ENCODE peak calls at places on chromosomes 3 and 15, in seven cellular contexts. F is sigmoid colon, H is GM23338, W is A673, M is psoas muscle, S is pancreas, O is hepatocyte. I is an unnamed sample.

GRCh38 chr15:58396181-58396580 is 35.6 kb upstream of the LIPC start:
- DNase-seq in W (peak; percentile 30), O (peak; percentile 71), M (no peak), S (no peak), H (no peak), F (no peak), I (no peak)

GRCh38 chr3:127182848-127183714 is 9.8 kb upstream of the PRR23E start:
- DNase-seq in M (no peak), H (peak; percentile 18), S (no peak), O (no peak), W (no peak), F (peak; percentile 40), I (no peak)

GRCh38 chr3:9141903-9142302 is 107.5 kb downstream of the SRGAP3 start:
- DNase-seq in F (no peak), W (no peak), S (no peak), H (no peak), M (no peak), O (no peak), I (no peak)

GRCh38 chr15:47577476-47577875 is 139.8 kb upstream of the SEMA6D start:
- DNase-seq in O (no peak), F (no peak), H (no peak), W (no peak), S (no peak), M (no peak), I (no peak)

GRCh38 chr3:94036909-94037507 is 8.6 kb upstream of the STX19 start:
- DNase-seq in O (peak; percentile 7), M (no peak), S (no peak), W (peak; percentile 70), F (no peak), H (peak; percentile 73), I (peak; percentile 29)

GRCh38 chr3:69305011-69305410 is 80.9 kb downstream of the FRMD4B start:
- DNase-seq in S (no peak), F (no peak), M (no peak), W (no peak), H (no peak), O (peak; percentile 28), I (no peak)

GRCh38 chr15:25766421-25766820 is 96.7 kb downstream of the ATP10A start:
- DNase-seq in H (no peak), M (no peak), W (no peak), F (no peak), O (no peak), S (no peak), I (no peak)

GRCh38 chr15:58951388-58952060 is 18.0 kb upstream of the SLTM start:
- DNase-seq in O (peak; percentile 15), W (peak; percentile 39), M (no peak), F (no peak), H (no peak), S (no peak), I (no peak)

GRCh38 chr3:53817809-53818208 is 28.4 kb downstream of the CHDH start:
- DNase-seq in F (peak; percentile 40), H (no peak), W (no peak), S (no peak), M (no peak), O (no peak), I (no peak)

GRCh38 chr15:45980376-45980775 is 345.5 kb downstream of the SQOR start:
- DNase-seq in W (no peak), F (no peak), M (no peak), H (no peak), O (no peak), S (no peak), I (no peak)

GRCh38 chr3:45486136-45486535 is 97.8 kb downstream of the LARS2 start:
- DNase-seq in H (no peak), M (no peak), F (no peak), W (peak; percentile 35), S (no peak), O (no peak), I (no peak)

DNA sequence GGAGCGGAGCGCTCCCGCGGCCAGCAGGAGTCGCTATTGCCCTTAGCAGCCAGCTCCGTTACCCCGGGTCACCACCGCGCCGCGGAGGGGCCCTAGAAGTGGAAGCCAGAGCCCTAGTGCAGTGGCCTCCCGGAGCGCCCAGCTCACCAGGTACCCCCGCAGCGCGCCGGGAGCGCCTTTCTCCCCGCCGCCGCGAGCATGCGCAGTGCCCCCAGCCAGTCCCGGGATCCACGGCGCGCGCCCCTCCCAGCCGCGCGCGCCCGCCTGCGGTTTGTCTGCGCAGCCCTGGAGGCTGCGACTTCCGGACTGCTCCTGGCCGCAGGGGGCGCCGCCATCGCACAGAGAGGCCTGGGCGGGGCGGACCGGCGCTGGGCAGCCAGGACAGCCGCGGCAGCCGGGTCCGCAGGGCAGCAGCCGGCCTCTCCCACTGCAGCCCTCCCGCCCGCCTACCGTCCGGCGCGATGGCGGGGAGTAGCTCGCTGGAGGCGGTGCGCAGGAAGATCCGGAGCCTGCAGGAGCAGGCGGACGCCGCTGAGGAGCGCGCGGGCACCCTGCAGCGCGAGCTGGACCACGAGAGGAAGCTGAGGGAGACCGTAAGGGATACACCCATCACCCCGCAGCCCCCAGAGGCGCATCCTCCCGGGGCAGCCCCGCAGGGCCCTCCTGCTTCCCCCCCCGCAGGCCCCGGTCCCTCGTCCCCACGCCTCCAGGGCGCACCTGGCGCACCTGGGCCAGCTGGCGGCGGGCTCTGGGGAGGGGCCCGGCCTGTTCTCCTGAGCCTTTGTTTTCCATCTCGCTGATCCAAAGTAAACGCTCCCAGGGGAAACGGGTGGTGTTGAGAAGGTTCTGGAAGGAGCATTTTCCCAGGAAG is 5.8 kb downstream of the TPM1 start:
- DNase-seq in O (peak; percentile 98), M (peak; percentile 97), S (peak; percentile 94), H (peak; percentile 96), F (peak; percentile 96), W (peak; percentile 88), I (peak; percentile 80)
- H3K4me1 ChIP-seq in O (peaks cover 45% of the 10 kb centered on the region), M (peaks cover 68% of the 10 kb centered on the region), S (peaks cover 42% of the 10 kb centered on the region), H (peaks cover 53% of the 10 kb centered on the region), F (peaks cover 58% of the 10 kb centered on the region), W (peaks cover 27% of the 10 kb centered on the region), I (peaks cover 26% of the 10 kb centered on the region)

GRCh38 chr3:122929188-122929465 is 98.4 kb downstream of the SEMA5B start:
- DNase-seq in H (no peak), F (peak; percentile 24), W (no peak), M (no peak), S (no peak), O (no peak), I (no peak)
- H3K4me1 ChIP-seq in H (no peaks in the 10 kb centered on the region), F (no peaks in the 10 kb centered on the region), W (no peaks in the 10 kb centered on the region), M (no peaks in the 10 kb centered on the region), S (no peaks in the 10 kb centered on the region), O (peaks cover 6% of the 10 kb centered on the region), I (no peaks in the 10 kb centered on the region)

DNA sequence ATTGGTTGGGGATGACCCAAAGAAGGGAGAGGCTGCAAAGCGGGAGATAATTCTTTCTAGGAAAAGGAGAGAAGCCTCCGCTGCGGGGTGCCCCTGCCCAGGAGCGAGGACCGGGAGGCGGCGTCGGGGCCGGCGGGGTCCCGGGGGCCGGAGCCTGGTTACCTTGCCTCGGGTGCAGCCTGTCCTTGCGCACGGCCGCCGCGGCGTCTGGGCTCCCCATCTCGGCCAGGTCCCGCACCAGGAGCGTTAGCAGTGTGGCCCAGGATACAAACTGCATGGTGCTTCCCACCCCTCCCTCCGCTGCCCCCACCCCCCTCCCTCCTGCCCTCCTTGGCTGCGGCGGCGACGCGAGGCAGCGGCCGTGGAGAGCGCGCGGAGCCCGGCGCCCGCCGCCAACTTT is 419 bp downstream of the ADAMTS9 start:
- DNase-seq in S (no peak), M (peak; percentile 72), H (no peak), W (no peak), F (no peak), O (no peak), I (no peak)
- H3K4me1 ChIP-seq in S (no peaks in the 10 kb centered on the region), M (peaks cover 11% of the 10 kb centered on the region), H (peaks cover 56% of the 10 kb centered on the region), W (peaks cover 15% of the 10 kb centered on the region), F (peaks cover 44% of the 10 kb centered on the region), O (no peaks in the 10 kb centered on the region), I (no peaks in the 10 kb centered on the region)

DNA sequence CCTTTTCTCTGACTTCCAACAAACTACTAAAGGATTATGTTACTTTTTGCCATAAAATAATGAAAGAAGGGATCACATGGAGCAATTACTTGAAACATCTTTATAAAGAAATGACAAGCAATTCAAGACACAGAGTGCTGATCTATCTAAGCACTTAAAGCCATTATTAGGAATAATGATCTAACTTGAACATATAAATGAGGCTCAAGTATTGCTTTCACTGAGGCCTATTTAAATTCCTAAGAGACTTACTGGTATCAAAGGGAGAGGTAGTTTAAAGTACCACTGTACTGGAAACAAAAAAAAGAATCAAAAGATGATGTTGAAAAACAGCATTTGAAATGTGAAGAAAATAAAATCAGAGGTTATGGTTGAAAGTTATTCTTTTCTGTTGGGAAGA is 375.5 kb downstream of the PLCL2 start:
- DNase-seq in F (no peak), W (no peak), H (no peak), O (no peak), M (no peak), S (no peak), I (no peak)
- H3K4me1 ChIP-seq in F (no peaks in the 10 kb centered on the region), W (no peaks in the 10 kb centered on the region), H (no peaks in the 10 kb centered on the region), O (peaks cover 4% of the 10 kb centered on the region), M (no peaks in the 10 kb centered on the region), S (peaks cover 3% of the 10 kb centered on the region), I (no peaks in the 10 kb centered on the region)

GRCh38 chr15:100241572-100242479 is 99.9 kb downstream of the ADAMTS17 start:
- DNase-seq in S (peak; percentile 46), M (no peak), W (no peak), F (no peak), H (peak; percentile 58), O (peak; percentile 56), I (no peak)

GRCh38 chr15:100242989-100243388 is 98.8 kb downstream of the ADAMTS17 start:
- DNase-seq in M (no peak), S (no peak), W (no peak), H (no peak), O (no peak), F (no peak), I (no peak)

GRCh38 chr15:100234158-100235029 is 107.4 kb downstream of the ADAMTS17 start:
- DNase-seq in W (no peak), H (no peak), F (no peak), M (peak; percentile 73), O (no peak), S (no peak), I (no peak)

GRCh38 chr15:100235030-100235617 is 106.7 kb downstream of the ADAMTS17 start:
- DNase-seq in H (no peak), S (no peak), W (no peak), F (no peak), O (no peak), M (no peak), I (no peak)

DNA sequence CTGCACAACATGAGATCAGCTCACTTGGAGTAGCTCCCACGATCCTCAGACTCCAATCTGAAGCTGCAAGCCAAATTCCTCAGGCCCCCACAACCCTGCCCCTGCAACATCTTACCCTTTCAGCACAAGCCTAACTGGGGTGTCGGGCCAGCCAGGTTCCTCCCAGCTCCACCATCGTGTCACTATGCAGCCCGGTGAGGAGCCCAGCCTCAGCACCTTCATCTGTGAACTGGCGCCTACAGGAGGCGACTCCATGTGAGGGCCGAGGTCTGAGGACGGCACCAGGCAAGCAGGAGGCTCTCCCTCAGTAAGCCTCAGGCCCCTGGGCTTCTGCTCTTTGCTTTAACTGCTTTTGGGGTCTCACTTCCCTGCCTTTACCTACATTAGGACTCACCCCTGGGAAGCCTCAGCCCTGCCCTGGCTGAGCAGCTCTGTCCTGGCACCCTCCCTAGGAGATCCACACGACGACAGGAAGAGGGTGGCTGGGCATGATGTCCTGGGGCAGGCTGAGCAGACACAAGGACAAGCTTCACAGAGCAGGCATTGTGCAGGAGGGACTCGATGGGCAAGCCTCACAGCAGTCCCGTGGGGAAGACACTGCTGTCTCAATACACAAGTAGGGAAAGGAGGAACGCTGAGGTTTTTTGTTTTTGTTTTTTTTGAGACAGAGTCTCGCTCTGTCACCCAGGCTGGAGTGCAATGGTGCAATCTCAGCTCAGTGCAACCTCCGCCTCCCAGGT is 104.6 kb downstream of the ADAMTS17 start:
- DNase-seq in F (no peak), S (no peak), M (no peak), H (no peak), W (no peak), O (no peak), I (no peak)
- H3K4me1 ChIP-seq in F (no peaks in the 10 kb centered on the region), S (peaks cover 10% of the 10 kb centered on the region), M (peaks cover 4% of the 10 kb centered on the region), H (no peaks in the 10 kb centered on the region), W (no peaks in the 10 kb centered on the region), O (no peaks in the 10 kb centered on the region), I (no peaks in the 10 kb centered on the region)

GRCh38 chr3:141372656-141373055 is 4.4 kb downstream of the ZBTB38 start:
- DNase-seq in H (no peak), F (no peak), W (no peak), M (no peak), O (no peak), S (no peak), I (no peak)
- H3K4me1 ChIP-seq in H (peaks cover 38% of the 10 kb centered on the region), F (peaks cover 25% of the 10 kb centered on the region), W (no peaks in the 10 kb centered on the region), M (peaks cover 4% of the 10 kb centered on the region), O (peaks cover 18% of the 10 kb centered on the region), S (peaks cover 7% of the 10 kb centered on the region), I (peaks cover 16% of the 10 kb centered on the region)